ENCODE peak calls at places on chromosomes 3 and 15, in eight cellular contexts. One of them, this sample, is unnamed. For H3K9me3, the result is how much of the 10 kb centered on the place peaks cover.

GRCh38 chr3:129552287-129553050 is 9.5 kb downstream of the H1-8 start:
- DNase-seq in ovary: no peak
- DNase-seq in heart left ventricle: no peak
- DNase-seq in thoracic aorta: no peak
- DNase-seq in HCT116: no peak
- DNase-seq in body of pancreas: no peak
- DNase-seq in mesenchymal stem cell: no peak
- DNase-seq in CD8-positive, alpha-beta T cell: no peak
- DNase-seq in this sample: no peak

GRCh38 chr3:146895026-146895749 is 290.0 kb upstream of the PLSCR5 start:
- DNase-seq in mesenchymal stem cell: no peak
- DNase-seq in ovary: no peak
- DNase-seq in CD8-positive, alpha-beta T cell: no peak
- DNase-seq in HCT116: no peak
- DNase-seq in thoracic aorta: no peak
- DNase-seq in body of pancreas: no peak
- DNase-seq in heart left ventricle: no peak
- DNase-seq in this sample: no peak

GRCh38 chr15:23038741-23039150 is 623 bp downstream of the TUBGCP5 start:
- DNase-seq in heart left ventricle: no peak
- DNase-seq in HCT116: no peak
- DNase-seq in body of pancreas: no peak
- DNase-seq in thoracic aorta: no peak
- DNase-seq in CD8-positive, alpha-beta T cell: no peak
- DNase-seq in ovary: no peak
- DNase-seq in mesenchymal stem cell: peak
- DNase-seq in this sample: no peak

GRCh38 chr15:41544650-41545015 is 576 bp upstream of the RPAP1 start:
- DNase-seq in mesenchymal stem cell: no peak
- DNase-seq in thoracic aorta: no peak
- DNase-seq in body of pancreas: peak
- DNase-seq in CD8-positive, alpha-beta T cell: no peak
- DNase-seq in ovary: peak
- DNase-seq in HCT116: no peak
- DNase-seq in heart left ventricle: no peak
- DNase-seq in this sample: peak

GRCh38 chr3:29696311-29696710 is 415.4 kb downstream of the RBMS3 start:
- DNase-seq in CD8-positive, alpha-beta T cell: no peak
- DNase-seq in ovary: no peak
- DNase-seq in body of pancreas: no peak
- DNase-seq in heart left ventricle: no peak
- DNase-seq in mesenchymal stem cell: no peak
- DNase-seq in thoracic aorta: no peak
- DNase-seq in HCT116: no peak
- DNase-seq in this sample: no peak

GRCh38 chr3:41202834-41203345 is 3.6 kb downstream of the CTNNB1 start:
- DNase-seq in mesenchymal stem cell: peak
- DNase-seq in CD8-positive, alpha-beta T cell: no peak
- DNase-seq in thoracic aorta: no peak
- DNase-seq in heart left ventricle: no peak
- DNase-seq in body of pancreas: no peak
- DNase-seq in HCT116: no peak
- DNase-seq in ovary: no peak
- DNase-seq in this sample: no peak

GRCh38 chr3:59772416-59773408 is 722.9 kb upstream of the CFAP20DC start:
- DNase-seq in heart left ventricle: no peak
- DNase-seq in ovary: no peak
- DNase-seq in CD8-positive, alpha-beta T cell: peak
- DNase-seq in thoracic aorta: no peak
- DNase-seq in body of pancreas: no peak
- DNase-seq in HCT116: no peak
- DNase-seq in mesenchymal stem cell: no peak
- DNase-seq in this sample: no peak

GRCh38 chr3:177961784-177962183 is 574.5 kb upstream of the KCNMB2 start:
- DNase-seq in CD8-positive, alpha-beta T cell: no peak
- DNase-seq in ovary: no peak
- DNase-seq in mesenchymal stem cell: no peak
- DNase-seq in HCT116: no peak
- DNase-seq in thoracic aorta: no peak
- DNase-seq in heart left ventricle: no peak
- DNase-seq in body of pancreas: no peak
- DNase-seq in this sample: no peak

GRCh38 chr3:144119611-144120010 is 148.0 kb downstream of the DIPK2A start:
- DNase-seq in body of pancreas: no peak
- DNase-seq in thoracic aorta: no peak
- DNase-seq in HCT116: no peak
- DNase-seq in ovary: no peak
- DNase-seq in mesenchymal stem cell: no peak
- DNase-seq in heart left ventricle: no peak
- DNase-seq in CD8-positive, alpha-beta T cell: no peak
- DNase-seq in this sample: no peak

GRCh38 chr15:31227235-31227634 is 99.4 kb upstream of the KLF13 start:
- DNase-seq in mesenchymal stem cell: no peak
- DNase-seq in HCT116: no peak
- DNase-seq in thoracic aorta: no peak
- DNase-seq in heart left ventricle: no peak
- DNase-seq in ovary: no peak
- DNase-seq in body of pancreas: no peak
- DNase-seq in CD8-positive, alpha-beta T cell: no peak
- DNase-seq in this sample: no peak

GRCh38 chr3:44509393-44509921 is 32.0 kb upstream of the ZNF445 start:
- DNase-seq in body of pancreas: no peak
- DNase-seq in ovary: no peak
- DNase-seq in thoracic aorta: no peak
- DNase-seq in CD8-positive, alpha-beta T cell: no peak
- DNase-seq in heart left ventricle: no peak
- DNase-seq in HCT116: no peak
- DNase-seq in mesenchymal stem cell: peak
- DNase-seq in this sample: no peak

GRCh38 chr15:74867562-74868458 is 5.4 kb downstream of the SCAMP2 start:
- DNase-seq in mesenchymal stem cell: no peak
- DNase-seq in thoracic aorta: no peak
- DNase-seq in heart left ventricle: peak
- DNase-seq in HCT116: no peak
- DNase-seq in CD8-positive, alpha-beta T cell: no peak
- DNase-seq in body of pancreas: no peak
- DNase-seq in ovary: no peak
- DNase-seq in this sample: no peak

GRCh38 chr3:139269984-139270383 is 73.8 kb upstream of the MRPS22 start:
- DNase-seq in HCT116: no peak
- DNase-seq in ovary: no peak
- DNase-seq in thoracic aorta: no peak
- DNase-seq in mesenchymal stem cell: no peak
- DNase-seq in body of pancreas: no peak
- DNase-seq in CD8-positive, alpha-beta T cell: no peak
- DNase-seq in heart left ventricle: no peak
- DNase-seq in this sample: no peak

GRCh38 chr3:115822572-115822971 is 199.3 kb downstream of the GAP43 start:
- DNase-seq in CD8-positive, alpha-beta T cell: no peak
- DNase-seq in HCT116: no peak
- DNase-seq in heart left ventricle: no peak
- DNase-seq in ovary: no peak
- DNase-seq in mesenchymal stem cell: no peak
- DNase-seq in thoracic aorta: no peak
- DNase-seq in body of pancreas: no peak
- DNase-seq in this sample: no peak

GRCh38 chr3:172294238-172294806 is 153.9 kb downstream of the GHSR start:
- DNase-seq in ovary: no peak
- DNase-seq in body of pancreas: no peak
- DNase-seq in CD8-positive, alpha-beta T cell: no peak
- DNase-seq in mesenchymal stem cell: no peak
- DNase-seq in HCT116: no peak
- DNase-seq in thoracic aorta: no peak
- DNase-seq in heart left ventricle: no peak
- DNase-seq in this sample: no peak

GRCh38 chr3:15753056-15753710 is 44.6 kb downstream of the ANKRD28 start:
- DNase-seq in HCT116: no peak
- DNase-seq in body of pancreas: peak
- DNase-seq in mesenchymal stem cell: no peak
- DNase-seq in heart left ventricle: no peak
- DNase-seq in CD8-positive, alpha-beta T cell: no peak
- DNase-seq in ovary: no peak
- DNase-seq in thoracic aorta: no peak
- DNase-seq in this sample: no peak

GRCh38 chr3:165459924-165460540 is 263.8 kb upstream of the SLITRK3 start:
- DNase-seq in body of pancreas: no peak
- DNase-seq in thoracic aorta: no peak
- DNase-seq in mesenchymal stem cell: no peak
- DNase-seq in heart left ventricle: no peak
- DNase-seq in CD8-positive, alpha-beta T cell: no peak
- DNase-seq in ovary: no peak
- DNase-seq in HCT116: no peak
- DNase-seq in this sample: no peak

GRCh38 chr15:74283366-74283765 is 47.2 kb downstream of the CCDC33 start:
- DNase-seq in body of pancreas: no peak
- DNase-seq in heart left ventricle: no peak
- DNase-seq in mesenchymal stem cell: no peak
- DNase-seq in CD8-positive, alpha-beta T cell: no peak
- DNase-seq in ovary: no peak
- DNase-seq in thoracic aorta: no peak
- DNase-seq in HCT116: no peak
- DNase-seq in this sample: no peak

GRCh38 chr3:86420990-86421739 is 569.8 kb downstream of the VGLL3 start:
- DNase-seq in heart left ventricle: no peak
- DNase-seq in CD8-positive, alpha-beta T cell: no peak
- DNase-seq in mesenchymal stem cell: no peak
- DNase-seq in HCT116: no peak
- DNase-seq in body of pancreas: no peak
- DNase-seq in ovary: no peak
- DNase-seq in thoracic aorta: no peak
- DNase-seq in this sample: no peak

DNA sequence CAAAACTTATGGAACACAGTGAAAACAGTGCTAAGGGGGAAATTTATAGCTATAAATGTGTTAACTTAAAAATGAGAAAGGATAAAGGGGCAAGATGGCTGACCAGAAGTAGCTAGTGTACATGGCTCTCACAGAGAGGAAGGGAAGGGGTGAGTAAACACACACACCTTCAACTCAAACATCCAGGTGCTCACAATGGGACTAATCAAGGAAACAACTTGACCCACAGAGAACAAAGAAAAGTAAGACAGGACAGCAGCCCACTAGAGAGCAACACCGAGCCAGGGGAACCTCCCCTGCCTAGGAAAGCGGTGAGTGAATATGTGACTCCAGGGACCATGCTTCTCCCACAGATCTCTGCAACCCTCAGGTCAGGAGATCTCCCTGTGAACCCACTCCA is 85.0 kb upstream of the UBP1 start:
- DNase-seq in heart left ventricle: no peak
- DNase-seq in HCT116: no peak
- DNase-seq in body of pancreas: no peak
- DNase-seq in thoracic aorta: no peak
- DNase-seq in CD8-positive, alpha-beta T cell: no peak
- DNase-seq in ovary: no peak
- DNase-seq in mesenchymal stem cell: no peak
- DNase-seq in this sample: no peak
- H3K9me3 ChIP-seq in heart left ventricle: under half
- H3K9me3 ChIP-seq in HCT116: under half
- H3K9me3 ChIP-seq in body of pancreas: under half
- H3K9me3 ChIP-seq in thoracic aorta: under half
- H3K9me3 ChIP-seq in CD8-positive, alpha-beta T cell: under half
- H3K9me3 ChIP-seq in ovary: under half
- H3K9me3 ChIP-seq in mesenchymal stem cell: half or more
- H3K9me3 ChIP-seq in this sample: under half

DNA sequence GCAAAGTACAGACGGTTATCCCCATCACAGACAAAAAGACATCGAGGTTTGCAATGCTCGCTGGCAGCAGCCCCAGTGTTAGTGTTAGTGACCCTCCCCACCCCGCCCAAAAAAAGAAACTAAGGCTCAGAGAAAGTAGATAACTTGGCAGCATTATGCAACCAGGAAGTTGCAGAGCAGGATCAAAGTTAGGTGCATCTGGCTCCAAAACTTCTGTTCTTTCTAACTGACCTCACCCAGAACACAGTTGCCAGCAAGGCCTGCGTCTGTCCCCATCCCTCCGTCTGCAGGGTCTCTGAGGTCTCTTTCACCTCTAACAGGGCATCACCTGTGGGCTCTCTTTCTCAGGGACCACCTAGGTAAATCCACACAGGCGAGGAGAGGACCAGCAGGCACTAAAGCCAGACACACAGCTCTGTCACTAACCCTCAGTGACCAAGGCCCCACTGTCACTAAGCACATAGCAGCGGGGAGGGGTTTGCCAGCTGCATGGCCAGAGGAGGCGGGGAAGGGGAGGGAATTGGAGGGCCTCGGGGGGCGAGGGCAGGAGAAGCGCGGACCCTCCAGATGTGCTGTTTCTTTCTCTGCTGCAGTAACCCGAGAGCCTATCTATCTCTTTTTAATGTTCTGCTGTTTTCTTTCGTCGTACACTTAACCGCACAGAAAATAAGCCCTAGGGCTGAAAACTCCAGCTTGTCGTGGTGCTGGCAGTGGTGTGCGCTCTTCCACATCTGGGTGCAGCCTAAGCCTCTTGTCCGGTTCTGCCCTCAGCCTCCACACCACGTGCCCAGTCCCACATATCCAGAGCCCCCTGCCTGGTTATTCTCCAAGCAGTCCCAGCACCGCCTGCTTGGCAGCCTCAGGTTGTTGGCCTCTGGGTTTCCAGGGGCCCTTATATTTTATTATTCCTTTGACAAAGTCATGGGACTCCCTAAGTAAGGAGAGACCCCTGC is 51.3 kb downstream of the BDH1 start:
- DNase-seq in mesenchymal stem cell: no peak
- DNase-seq in thoracic aorta: no peak
- DNase-seq in body of pancreas: no peak
- DNase-seq in CD8-positive, alpha-beta T cell: no peak
- DNase-seq in HCT116: no peak
- DNase-seq in heart left ventricle: no peak
- DNase-seq in ovary: no peak
- DNase-seq in this sample: no peak
- H3K27ac ChIP-seq in mesenchymal stem cell: no peak
- H3K27ac ChIP-seq in thoracic aorta: no peak
- H3K27ac ChIP-seq in body of pancreas: no peak
- H3K27ac ChIP-seq in CD8-positive, alpha-beta T cell: no peak
- H3K27ac ChIP-seq in HCT116: no peak
- H3K27ac ChIP-seq in heart left ventricle: no peak
- H3K27ac ChIP-seq in ovary: no peak
- H3K27ac ChIP-seq in this sample: no peak

GRCh38 chr3:169133178-169134161 is 530.0 kb downstream of the MECOM start:
- DNase-seq in body of pancreas: no peak
- DNase-seq in heart left ventricle: no peak
- DNase-seq in HCT116: no peak
- DNase-seq in ovary: no peak
- DNase-seq in mesenchymal stem cell: peak
- DNase-seq in CD8-positive, alpha-beta T cell: no peak
- DNase-seq in thoracic aorta: no peak
- DNase-seq in this sample: no peak
- H3K9me3 ChIP-seq in body of pancreas: under half
- H3K9me3 ChIP-seq in heart left ventricle: under half
- H3K9me3 ChIP-seq in HCT116: under half
- H3K9me3 ChIP-seq in ovary: under half
- H3K9me3 ChIP-seq in mesenchymal stem cell: under half
- H3K9me3 ChIP-seq in CD8-positive, alpha-beta T cell: under half
- H3K9me3 ChIP-seq in thoracic aorta: under half
- H3K9me3 ChIP-seq in this sample: under half

DNA sequence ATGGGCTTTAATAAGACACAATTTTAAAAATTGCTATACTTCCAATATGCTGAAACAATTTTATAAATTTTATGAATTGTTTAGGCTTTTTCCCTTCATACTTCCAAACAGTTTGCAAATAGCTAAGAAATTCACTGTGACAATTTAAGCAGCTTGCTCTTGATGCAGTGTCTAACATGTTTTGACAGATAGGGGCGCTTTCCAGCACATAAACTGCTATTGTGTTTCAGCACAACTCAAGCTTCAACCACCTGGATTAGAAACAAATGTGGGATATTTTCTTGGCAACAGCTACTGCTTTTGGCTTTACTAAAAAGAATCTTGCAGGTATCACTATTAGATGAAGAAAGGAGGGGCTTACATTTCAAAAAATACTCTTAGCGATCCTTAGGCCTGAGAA is 565.8 kb upstream of the DPPA4 start:
- DNase-seq in body of pancreas: no peak
- DNase-seq in HCT116: no peak
- DNase-seq in mesenchymal stem cell: no peak
- DNase-seq in ovary: no peak
- DNase-seq in thoracic aorta: no peak
- DNase-seq in CD8-positive, alpha-beta T cell: no peak
- DNase-seq in heart left ventricle: no peak
- DNase-seq in this sample: no peak
- H3K27ac ChIP-seq in body of pancreas: no peak
- H3K27ac ChIP-seq in HCT116: no peak
- H3K27ac ChIP-seq in mesenchymal stem cell: no peak
- H3K27ac ChIP-seq in ovary: no peak
- H3K27ac ChIP-seq in thoracic aorta: no peak
- H3K27ac ChIP-seq in CD8-positive, alpha-beta T cell: no peak
- H3K27ac ChIP-seq in heart left ventricle: no peak
- H3K27ac ChIP-seq in this sample: no peak